ENCODE peak calls at places on chromosomes 6 and 20, in seven cellular contexts. Y is dorsolateral prefrontal cortex, R is fibroblast of lung, P is kidney, W is heart left ventricle, A is DND-41, V is pancreas. I is an unnamed sample.

GRCh38 chr6:14472964-14473363 is 355.4 kb downstream of the CD83 start:
- DNase-seq in V (no peak), A (no peak), R (peak), P (no peak), Y (no peak), W (no peak), I (no peak)

GRCh38 chr6:53623497-53623896 is 42.1 kb downstream of the KLHL31 start:
- DNase-seq in W (no peak), P (no peak), R (peak), V (no peak), Y (no peak), A (no peak), I (no peak)

GRCh38 chr6:108435391-108435790 is 125.3 kb upstream of the FOXO3 start:
- DNase-seq in W (no peak), V (no peak), P (no peak), R (no peak), Y (no peak), A (no peak), I (no peak)

GRCh38 chr20:43766395-43766794 is 39.6 kb upstream of the GTSF1L start:
- DNase-seq in V (no peak), P (no peak), W (peak), Y (peak), A (no peak), R (no peak), I (no peak)

GRCh38 chr6:2857580-2858337 is 16.1 kb upstream of the SERPINB1 start:
- DNase-seq in P (peak), W (peak), A (peak), R (peak), Y (no peak), V (no peak), I (peak)

GRCh38 chr20:62699741-62700140 is 8.9 kb upstream of the NTSR1 start:
- DNase-seq in V (no peak), R (no peak), Y (no peak), W (peak), A (no peak), P (peak), I (no peak)

GRCh38 chr20:7516631-7517051 is 423.6 kb downstream of the HAO1 start:
- DNase-seq in P (no peak), Y (no peak), A (no peak), R (no peak), V (no peak), W (no peak), I (no peak)

GRCh38 chr6:90714319-90714718 is 127.4 kb upstream of the MAP3K7 start:
- DNase-seq in W (no peak), Y (no peak), V (no peak), R (no peak), P (no peak), A (no peak), I (no peak)

GRCh38 chr6:44470106-44470446 is 82.6 kb downstream of the CDC5L start:
- DNase-seq in Y (no peak), A (no peak), P (no peak), R (no peak), W (no peak), V (no peak), I (no peak)

GRCh38 chr6:150641398-150642139 is 41.9 kb downstream of the PLEKHG1 start:
- DNase-seq in W (no peak), P (no peak), Y (no peak), A (no peak), R (peak), V (no peak), I (peak)

GRCh38 chr6:115362234-115362633 is 698.5 kb downstream of the FRK start:
- DNase-seq in R (no peak), A (no peak), Y (no peak), W (no peak), P (no peak), V (no peak), I (no peak)

GRCh38 chr6:151452750-151453427 is 963 bp upstream of the RMND1 start:
- DNase-seq in R (peak), A (peak), V (peak), W (no peak), Y (no peak), P (no peak), I (peak)

GRCh38 chr6:18379376-18380117 is 7.6 kb upstream of the RNF144B start:
- DNase-seq in W (no peak), Y (no peak), P (no peak), R (no peak), V (no peak), A (no peak), I (peak)

GRCh38 chr20:50982372-50982771 is 23.8 kb downstream of the MOCS3 start:
- DNase-seq in R (peak), V (no peak), Y (no peak), W (no peak), A (no peak), P (no peak), I (no peak)

GRCh38 chr20:1964061-1964460 is 29.8 kb downstream of the PDYN start:
- DNase-seq in W (no peak), R (no peak), Y (no peak), A (no peak), P (no peak), V (no peak), I (no peak)

GRCh38 chr6:37239950-37240713 is 17.4 kb upstream of the TBC1D22B start:
- DNase-seq in P (peak), Y (peak), R (peak), W (peak), A (peak), V (peak), I (peak)

GRCh38 chr6:122399348-122400120 is at the start of gene HSF2:
- DNase-seq in Y (peak), V (peak), A (peak), R (peak), W (peak), P (peak), I (peak)
- TF ChIP-seq CTCF in Y (peak), V (no peak), A (peak), R (peak), W (no peak), P (peak), I (peak)

GRCh38 chr6:42782689-42783176 is 881 bp downstream of the BICRAL start:
- DNase-seq in Y (peak), A (peak), V (no peak), W (peak), R (peak), P (peak), I (peak)

GRCh38 chr6:42783177-42783875 is 1.5 kb downstream of the BICRAL start:
- DNase-seq in Y (peak), W (peak), P (peak), A (peak), V (peak), R (peak), I (peak)

GRCh38 chr6:42783876-42784738 is 2.3 kb downstream of the BICRAL start:
- DNase-seq in P (no peak), W (no peak), A (no peak), V (no peak), R (peak), Y (no peak), I (peak)

GRCh38 chr6:42786525-42786985 is 4.7 kb downstream of the BICRAL start:
- DNase-seq in V (no peak), R (no peak), P (no peak), Y (no peak), W (no peak), A (no peak), I (no peak)

DNA sequence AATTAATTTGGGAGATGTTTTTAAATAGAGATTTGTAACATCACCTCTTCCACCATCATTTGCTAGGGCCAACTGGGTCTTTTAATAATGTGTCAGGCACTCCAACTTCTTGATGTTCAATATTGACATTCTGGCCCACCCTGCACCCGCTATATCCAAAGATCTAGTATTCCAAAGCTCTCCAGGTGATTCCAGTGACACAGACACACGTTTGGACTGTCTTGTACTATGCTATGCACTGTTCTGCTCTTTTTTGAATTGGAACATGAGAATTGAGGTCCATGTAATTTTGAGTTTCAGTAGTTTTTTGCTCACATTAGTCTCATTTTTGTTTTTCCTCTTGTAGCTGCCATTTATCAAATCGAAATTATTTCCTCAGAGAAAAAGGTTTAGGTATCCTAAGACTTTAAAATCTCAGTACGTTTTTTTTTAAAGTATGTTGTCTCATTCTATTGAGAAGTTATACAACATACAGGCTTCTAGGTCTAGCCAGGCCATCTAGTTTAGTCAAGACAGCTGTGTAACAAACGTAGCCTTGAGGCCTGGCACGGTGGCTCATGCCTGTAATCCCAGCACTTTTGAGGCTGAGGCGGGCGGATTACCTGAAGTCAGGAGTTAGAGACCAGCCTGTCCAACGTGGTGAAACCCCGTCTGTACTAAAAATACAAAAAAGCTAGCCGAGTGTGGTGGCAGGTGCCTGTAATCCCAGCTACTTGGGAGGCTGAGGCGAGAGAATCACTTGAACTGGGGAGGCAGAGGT is 3.1 kb downstream of the BICRAL start:
- DNase-seq in P (no peak), V (peak), W (no peak), A (no peak), R (no peak), Y (no peak), I (no peak)
- H3K27ac ChIP-seq in P (peak), V (peak), W (peak), A (peak), R (no peak), Y (peak), I (peak)

DNA sequence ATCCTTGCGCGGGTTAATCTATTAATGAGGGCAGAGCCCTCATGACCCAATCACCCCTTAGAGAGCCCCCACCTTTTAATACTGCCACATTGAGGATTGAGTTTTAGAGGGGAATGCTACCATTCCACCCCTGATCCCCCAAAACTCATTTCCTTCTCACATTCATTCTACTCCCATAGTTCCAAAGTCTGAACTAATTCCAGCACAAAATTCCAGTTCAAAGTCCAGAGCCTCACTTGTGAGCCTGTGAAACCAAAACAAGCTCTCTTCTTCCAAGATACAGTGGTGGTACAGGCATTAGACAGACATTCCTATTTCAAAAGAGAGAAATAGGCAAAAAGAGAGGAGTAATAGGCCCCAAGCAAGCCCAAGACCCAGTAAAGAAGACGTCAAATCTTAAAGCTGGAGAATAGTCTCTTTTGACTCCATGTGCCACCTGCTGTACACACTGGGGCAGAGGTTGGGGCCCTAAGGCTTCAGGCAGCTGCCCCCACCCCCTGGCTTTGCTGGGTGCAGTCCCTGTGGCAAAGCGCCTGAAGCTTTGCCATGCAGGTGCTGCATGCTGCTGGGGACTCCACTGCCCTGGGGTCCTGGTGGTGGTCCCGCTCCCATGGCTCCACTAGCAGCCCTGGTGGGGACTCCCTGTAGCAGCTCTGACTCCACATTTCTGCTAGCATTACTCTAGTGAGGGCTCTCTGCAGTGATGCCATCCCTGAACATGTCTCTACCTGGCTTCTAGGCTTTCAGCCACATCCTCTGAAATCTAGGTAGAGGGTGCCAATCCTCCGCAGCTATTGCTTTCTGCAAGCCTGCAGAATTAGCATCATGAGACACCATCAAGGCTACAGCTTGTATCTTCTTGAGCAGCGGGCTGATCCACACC is 41.3 kb downstream of the RSPH3 start:
- DNase-seq in R (no peak), V (no peak), P (no peak), Y (no peak), A (no peak), W (no peak), I (peak)
- TF ChIP-seq CTCF in R (no peak), V (no peak), P (no peak), Y (no peak), A (peak), W (no peak), I (peak)

GRCh38 chr6:30207619-30208295 is 5.4 kb downstream of the TRIM26 start:
- DNase-seq in R (no peak), A (no peak), Y (no peak), P (no peak), V (no peak), W (no peak), I (no peak)
- H3K27ac ChIP-seq in R (no peak), A (no peak), Y (no peak), P (peak), V (peak), W (peak), I (peak)

DNA sequence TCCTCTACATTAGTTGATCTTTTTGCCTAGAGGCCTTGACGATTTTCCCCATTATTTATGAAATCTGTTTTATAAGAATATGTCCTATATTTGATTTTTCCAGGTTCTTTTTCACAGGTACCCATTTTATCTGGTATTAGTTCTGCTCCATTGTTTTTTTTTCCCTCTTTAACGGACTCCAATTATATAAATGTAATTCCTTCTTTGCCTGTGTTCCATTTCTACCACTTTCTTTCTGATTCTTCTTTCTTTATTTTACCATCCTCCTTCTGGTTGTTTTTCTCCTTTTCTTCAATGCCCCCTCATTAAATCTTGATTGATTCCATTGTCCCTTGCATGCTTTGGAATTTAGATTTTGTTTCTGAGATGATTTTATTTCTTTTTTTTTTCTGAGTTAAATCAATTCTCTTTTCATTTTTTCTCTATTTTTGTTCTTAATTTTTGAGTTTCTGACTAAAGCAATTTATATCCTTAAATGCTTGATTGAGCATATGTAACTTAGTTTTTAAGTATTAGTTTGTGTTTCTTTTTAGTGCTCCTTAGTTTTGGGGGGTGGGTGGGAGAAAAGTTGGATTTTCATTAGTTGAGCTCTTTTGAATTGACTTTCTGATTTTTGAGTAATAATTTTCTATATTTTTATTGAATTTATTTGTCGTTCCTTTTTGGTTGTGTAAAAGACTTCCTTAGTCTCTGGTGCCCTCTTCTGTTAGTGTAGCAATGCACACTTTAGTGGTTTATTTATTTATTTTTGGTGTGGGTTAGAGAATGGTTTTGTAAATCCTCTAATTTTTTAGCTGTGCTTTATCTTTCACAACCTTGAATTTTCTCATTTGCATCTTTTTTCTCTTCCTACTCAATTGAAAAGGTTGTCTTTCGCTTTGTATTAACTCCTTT is 140.8 kb downstream of the FARS2 start:
- DNase-seq in R (peak), W (no peak), Y (no peak), A (no peak), V (no peak), P (no peak), I (peak)
- TF ChIP-seq CTCF in R (peak), W (peak), Y (peak), A (peak), V (no peak), P (peak), I (peak)

GRCh38 chr6:157034433-157035230 is 257.5 kb downstream of the ARID1B start:
- DNase-seq in Y (no peak), V (no peak), R (peak), P (no peak), W (no peak), A (no peak), I (peak)
- H3K27ac ChIP-seq in Y (peak), V (no peak), R (no peak), P (no peak), W (no peak), A (peak), I (no peak)

I was measured in OCI-LY7.